ENCODE peak calls at places on chromosomes 1 and 21, in nine cellular contexts. C is cardiac muscle cell, P is left ventricle myocardium inferior, M is foreskin fibroblast, Q is fibroblast of lung, O is A549, R is AG10803, B is DND-41, N is neural progenitor cell. E is an unnamed sample.

GRCh38 chr1:76763678-76764077 is 103.6 kb upstream of the ST6GALNAC5 start:
- DNase-seq in P (no peak), O (no peak), B (no peak), N (no peak), Q (no peak), R (no peak), C (peak), M (no peak), E (no peak)

GRCh38 chr1:18144921-18145699 is 37.5 kb downstream of the IGSF21 start:
- DNase-seq in B (no peak), R (peak), Q (no peak), M (peak), P (no peak), N (no peak), O (no peak), C (no peak), E (no peak)

GRCh38 chr1:11847667-11848445 is at the start of gene NPPA:
- DNase-seq in Q (no peak), C (no peak), B (no peak), R (peak), O (no peak), P (peak), M (peak), N (no peak), E (no peak)

GRCh38 chr1:68916227-68916853 is 419.5 kb upstream of the DEPDC1 start:
- DNase-seq in O (no peak), B (no peak), P (no peak), N (no peak), M (peak), C (peak), R (peak), Q (peak), E (peak)

GRCh38 chr1:212683357-212683722 is 16.3 kb downstream of the BATF3 start:
- DNase-seq in Q (no peak), N (no peak), P (peak), O (no peak), C (no peak), R (no peak), B (peak), M (no peak), E (no peak)

GRCh38 chr1:38018864-38019343 is 6.4 kb downstream of the UTP11 start:
- DNase-seq in M (peak), R (peak), O (no peak), C (peak), N (no peak), B (no peak), Q (no peak), P (no peak), E (peak)

GRCh38 chr1:203048086-203048485 is 21.8 kb downstream of the PPFIA4 start:
- DNase-seq in C (no peak), O (no peak), Q (no peak), B (no peak), R (no peak), P (no peak), N (no peak), M (no peak), E (no peak)

GRCh38 chr21:36166705-36167104 is 10.1 kb downstream of the DOP1B start:
- DNase-seq in C (no peak), P (no peak), M (no peak), Q (no peak), N (no peak), B (no peak), R (no peak), O (no peak), E (no peak)

GRCh38 chr1:30008998-30009657 is 714.3 kb downstream of the MATN1 start:
- DNase-seq in O (peak), B (no peak), N (no peak), M (no peak), P (no peak), Q (peak), R (no peak), C (peak), E (no peak)

GRCh38 chr21:38804617-38805281 is 980 bp upstream of the ETS2 start:
- DNase-seq in O (peak), B (peak), M (peak), C (peak), Q (peak), R (peak), P (peak), N (no peak), E (peak)

GRCh38 chr1:21536223-21536622 is 27.0 kb downstream of the ALPL start:
- DNase-seq in O (no peak), P (no peak), M (peak), R (peak), N (no peak), B (no peak), C (peak), Q (no peak), E (peak)

GRCh38 chr1:199959033-199959774 is 68.3 kb upstream of the NR5A2 start:
- DNase-seq in P (no peak), C (no peak), R (no peak), M (no peak), B (no peak), Q (no peak), N (no peak), O (no peak), E (no peak)

GRCh38 chr1:221478050-221478949 is 263.6 kb downstream of the DUSP10 start:
- DNase-seq in B (peak), Q (peak), C (peak), O (peak), N (peak), P (peak), R (peak), M (peak), E (peak)

GRCh38 chr1:36589006-36589405 is 106.3 kb upstream of the CSF3R start:
- DNase-seq in O (no peak), R (no peak), P (no peak), C (no peak), Q (no peak), N (no peak), M (no peak), B (no peak), E (no peak)

GRCh38 chr1:17564458-17565393 is 25.2 kb downstream of the ARHGEF10L start:
- DNase-seq in O (no peak), M (no peak), R (no peak), P (no peak), C (no peak), N (peak), Q (no peak), B (no peak), E (no peak)

GRCh38 chr21:42012344-42012743 is 2.2 kb upstream of the ZBTB21 start:
- DNase-seq in M (no peak), R (no peak), O (no peak), N (no peak), Q (no peak), C (no peak), P (no peak), B (no peak), E (no peak)

GRCh38 chr21:42009018-42009830 is 936 bp downstream of the ZBTB21 start:
- DNase-seq in O (peak), B (peak), R (peak), Q (peak), M (peak), C (peak), N (peak), P (peak), E (peak)

GRCh38 chr21:42012763-42013329 is 2.7 kb upstream of the ZBTB21 start:
- DNase-seq in R (no peak), B (no peak), O (no peak), N (no peak), P (no peak), Q (no peak), C (no peak), M (no peak), E (no peak)

GRCh38 chr21:42009831-42010506 is at the start of gene ZBTB21:
- DNase-seq in P (peak), N (peak), Q (peak), R (peak), O (peak), C (peak), M (peak), B (peak), E (peak)

GRCh38 chr21:42010507-42011493 is 640 bp upstream of the ZBTB21 start:
- DNase-seq in P (no peak), C (peak), O (no peak), Q (peak), M (peak), B (peak), N (peak), R (peak), E (no peak)
- TF ChIP-seq CTCF in P (peak), C (no peak), O (no peak), Q (no peak), M (no peak), B (peak), N (peak), R (peak), E (no peak)

GRCh38 chr21:44511219-44511937 is 28.6 kb downstream of the KRTAP10-1 start:
- DNase-seq in N (no peak), M (no peak), P (no peak), O (no peak), R (no peak), B (no peak), Q (no peak), C (no peak), E (no peak)

GRCh38 chr21:44509539-44509938 is 30.5 kb downstream of the KRTAP10-1 start:
- DNase-seq in O (peak), R (peak), Q (no peak), M (peak), B (peak), N (no peak), C (no peak), P (peak), E (no peak)

GRCh38 chr21:44508711-44509445 is 31.1 kb downstream of the KRTAP10-1 start:
- DNase-seq in M (no peak), N (no peak), O (no peak), B (no peak), P (no peak), R (no peak), Q (no peak), C (no peak), E (no peak)

GRCh38 chr21:44510508-44511218 is 29.3 kb downstream of the KRTAP10-1 start:
- DNase-seq in C (peak), P (peak), O (peak), N (peak), B (peak), M (peak), R (peak), Q (no peak), E (peak)

GRCh38 chr21:44510109-44510507 is 29.9 kb downstream of the KRTAP10-1 start:
- DNase-seq in P (no peak), R (no peak), B (no peak), M (no peak), N (no peak), Q (no peak), C (no peak), O (no peak), E (no peak)
- H3K4me3 ChIP-seq in P (no peak), R (no peak), B (no peak), M (no peak), N (no peak), Q (no peak), C (no peak), O (no peak), E (no peak)

DNA sequence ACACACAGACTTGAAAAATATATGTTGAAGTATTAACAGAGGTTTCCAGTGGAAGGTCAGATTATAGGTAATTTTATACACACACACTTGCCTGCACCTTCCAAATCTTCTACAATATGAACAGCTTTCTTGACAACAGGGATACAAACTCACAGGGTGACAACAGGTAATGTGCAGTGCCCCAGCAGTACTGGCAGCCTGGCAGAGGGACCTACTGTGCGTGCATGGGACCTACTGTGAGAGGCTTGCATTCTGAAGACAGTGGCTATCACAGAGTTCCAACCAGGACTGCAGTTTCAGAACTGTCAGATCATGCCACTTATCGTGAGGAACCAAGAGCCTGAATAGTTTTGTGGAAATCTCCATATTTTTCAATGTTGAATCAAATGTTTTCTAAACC is 3.8 kb downstream of the SCYL3 start:
- DNase-seq in Q (no peak), B (no peak), M (no peak), R (no peak), O (no peak), P (no peak), C (no peak), N (no peak), E (no peak)
- TF ChIP-seq CTCF in Q (no peak), B (no peak), M (no peak), R (no peak), O (no peak), P (no peak), C (no peak), N (no peak), E (no peak)

DNA sequence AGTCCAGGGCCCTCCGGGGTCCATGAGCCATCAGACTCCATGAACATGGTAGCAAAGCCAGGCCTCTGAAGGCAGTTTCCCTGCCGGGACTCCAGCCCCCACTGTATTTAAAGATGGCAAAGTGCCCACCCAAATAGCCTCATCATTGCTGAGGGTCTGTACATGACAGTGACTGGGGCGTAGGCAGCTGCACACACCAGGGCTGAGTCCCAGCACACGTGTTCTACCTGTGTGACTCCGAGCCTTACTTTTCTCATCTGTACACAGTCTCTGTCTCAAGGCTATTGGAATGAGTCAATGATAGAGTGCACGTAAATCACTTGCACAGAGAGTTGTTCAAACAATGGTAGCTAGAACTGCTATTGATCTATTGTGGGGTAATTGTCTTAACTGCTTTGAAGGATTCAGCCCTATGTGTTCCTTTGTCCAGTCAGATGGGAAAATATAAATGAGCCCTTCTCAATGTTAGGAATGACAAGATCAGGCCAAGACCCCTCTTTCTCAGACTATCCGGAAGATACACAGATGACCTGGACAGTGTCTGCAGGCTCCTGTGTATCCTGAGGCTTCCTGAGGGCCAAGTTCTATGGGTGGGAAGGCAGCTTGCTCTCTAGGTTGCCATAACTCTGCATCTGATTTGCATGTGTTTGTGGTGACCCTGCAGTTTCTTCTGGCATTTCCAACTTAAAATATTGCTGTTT is 48.9 kb downstream of the RASSF5 start:
- DNase-seq in P (no peak), R (no peak), M (no peak), O (no peak), C (no peak), N (no peak), Q (no peak), B (no peak), E (no peak)
- H3K4me3 ChIP-seq in P (peak), R (no peak), M (no peak), O (peak), C (peak), N (peak), Q (no peak), B (no peak), E (no peak)

E was measured in fibroblast of the aortic adventitia.